ENCODE peak calls at places on chromosomes 5 and 9, in five cellular contexts. O is right lobe of liver; Y is left ventricle myocardium inferior; D is CD8-positive, alpha-beta memory T cell; X is prostate gland. T is an unnamed sample.
A peak's percentile ranks its signal among the peaks of the same experiment; 100 is the strongest.

GRCh38 chr9:117523531-117524153 is 108.8 kb upstream of the ASTN2 start:
- DNase-seq in O (no peak), Y (no peak), D (no peak), X (no peak), T (no peak)

GRCh38 chr5:180910735-180911134 is 11.8 kb downstream of the BTNL8 start:
- DNase-seq in O (no peak), Y (no peak), D (no peak), X (no peak), T (no peak)

GRCh38 chr9:129027685-129028191 is 393 bp downstream of the SH3GLB2 start:
- DNase-seq in O (no peak), Y (peak; percentile 31), D (no peak), X (no peak), T (no peak)

GRCh38 chr5:172837640-172838039 is 3.6 kb downstream of the ERGIC1 start:
- DNase-seq in O (peak; percentile 77), Y (no peak), D (peak; percentile 44), X (peak; percentile 95), T (no peak)

GRCh38 chr9:135851748-135852147 is 55.6 kb downstream of the CAMSAP1 start:
- DNase-seq in O (no peak), Y (no peak), D (no peak), X (no peak), T (no peak)

GRCh38 chr9:81031422-81032029 is 657.8 kb downstream of the TLE1 start:
- DNase-seq in O (no peak), Y (no peak), D (no peak), X (no peak), T (no peak)

GRCh38 chr9:34559616-34560546 is 29.6 kb downstream of the CNTFR start:
- DNase-seq in O (peak; percentile 10), Y (peak; percentile 48), D (no peak), X (no peak), T (no peak)

GRCh38 chr5:93427316-93427715 is 153.7 kb downstream of the NR2F1-AS1 start:
- DNase-seq in O (no peak), Y (no peak), D (no peak), X (no peak), T (no peak)

GRCh38 chr9:74499770-74500583 is 2.8 kb downstream of the RORB start:
- DNase-seq in O (no peak), Y (no peak), D (no peak), X (no peak), T (peak; percentile 23)

GRCh38 chr9:114894801-114895433 is 35.5 kb downstream of the TNFSF8 start:
- DNase-seq in O (no peak), Y (no peak), D (no peak), X (no peak), T (no peak)

GRCh38 chr9:127589955-127590370 is 22.1 kb upstream of the STXBP1 start:
- DNase-seq in O (peak; percentile 50), Y (no peak), D (no peak), X (peak; percentile 70), T (peak; percentile 56)

GRCh38 chr5:167699434-167699833 is 592.0 kb upstream of the WWC1 start:
- DNase-seq in O (no peak), Y (no peak), D (no peak), X (peak; percentile 10), T (no peak)

GRCh38 chr5:138482645-138483044 is 17.4 kb downstream of the EGR1 start:
- DNase-seq in O (no peak), Y (no peak), D (no peak), X (no peak), T (no peak)

GRCh38 chr9:107712390-107712789 is 222.8 kb upstream of the KLF4 start:
- DNase-seq in O (no peak), Y (no peak), D (no peak), X (no peak), T (no peak)

GRCh38 chr9:111601237-111602018 is 2.0 kb upstream of the PTGR1 start:
- DNase-seq in O (no peak), Y (no peak), D (no peak), X (no peak), T (no peak)

GRCh38 chr5:75281716-75282465 is 45.2 kb upstream of the ANKRD31 start:
- DNase-seq in O (no peak), Y (no peak), D (no peak), X (no peak), T (no peak)

GRCh38 chr5:173764321-173765029 is 123.7 kb upstream of the CPEB4 start:
- DNase-seq in O (peak; percentile 86), Y (peak; percentile 78), D (no peak), X (peak; percentile 46), T (peak; percentile 18)

GRCh38 chr5:169628891-169629290 is 8.2 kb upstream of the DOCK2 start:
- DNase-seq in O (no peak), Y (no peak), D (no peak), X (no peak), T (no peak)

GRCh38 chr5:6715758-6716633 is 2.8 kb downstream of the TENT4A start:
- DNase-seq in O (no peak), Y (no peak), D (no peak), X (no peak), T (no peak)

GRCh38 chr5:151157426-151158286 is at the start of gene ANXA6:
- DNase-seq in O (peak; percentile 91), Y (peak; percentile 91), D (peak; percentile 67), X (peak; percentile 84), T (peak; percentile 79)

GRCh38 chr5:149666212-149666852 is 63.8 kb upstream of the PPARGC1B start:
- DNase-seq in O (no peak), Y (no peak), D (no peak), X (no peak), T (no peak)

GRCh38 chr9:77000330-77000729 is 19.1 kb upstream of the FOXB2 start:
- DNase-seq in O (no peak), Y (no peak), D (no peak), X (no peak), T (no peak)

GRCh38 chr5:57166250-57166649 is 7.6 kb upstream of the GPBP1 start:
- DNase-seq in O (no peak), Y (no peak), D (no peak), X (no peak), T (no peak)

GRCh38 chr9:133997584-133997983 is 5.5 kb upstream of the VAV2 start:
- DNase-seq in O (no peak), Y (no peak), D (no peak), X (no peak), T (no peak)

GRCh38 chr5:54889826-54890225 is 95.6 kb downstream of the ESM1 start:
- DNase-seq in O (no peak), Y (no peak), D (no peak), X (no peak), T (no peak)

GRCh38 chr5:54148062-54148461 is 162.3 kb downstream of the ARL15 start:
- DNase-seq in O (no peak), Y (no peak), D (no peak), X (no peak), T (no peak)

GRCh38 chr5:103918668-103919367 is 356.2 kb upstream of the NUDT12 start:
- DNase-seq in O (no peak), Y (no peak), D (no peak), X (no peak), T (no peak)

GRCh38 chr5:149697001-149697400 is 33.1 kb upstream of the PPARGC1B start:
- DNase-seq in O (no peak), Y (no peak), D (no peak), X (no peak), T (no peak)

GRCh38 chr5:72467421-72467820 is 39.8 kb downstream of the ZNF366 start:
- DNase-seq in O (no peak), Y (no peak), D (no peak), X (no peak), T (no peak)

GRCh38 chr5:80216753-80217596 is 38.9 kb downstream of the SERINC5 start:
- DNase-seq in O (peak; percentile 83), Y (peak; percentile 73), D (no peak), X (peak; percentile 81), T (peak; percentile 50)

GRCh38 chr5:41925555-41925946 is 470 bp downstream of the FBXO4 start:
- DNase-seq in O (peak; percentile 37), Y (peak; percentile 29), D (peak; percentile 1), X (peak; percentile 29), T (peak; percentile 40)

GRCh38 chr9:108991479-108991878 is 21.8 kb downstream of the CTNNAL1 start:
- DNase-seq in O (no peak), Y (no peak), D (no peak), X (no peak), T (no peak)

DNA sequence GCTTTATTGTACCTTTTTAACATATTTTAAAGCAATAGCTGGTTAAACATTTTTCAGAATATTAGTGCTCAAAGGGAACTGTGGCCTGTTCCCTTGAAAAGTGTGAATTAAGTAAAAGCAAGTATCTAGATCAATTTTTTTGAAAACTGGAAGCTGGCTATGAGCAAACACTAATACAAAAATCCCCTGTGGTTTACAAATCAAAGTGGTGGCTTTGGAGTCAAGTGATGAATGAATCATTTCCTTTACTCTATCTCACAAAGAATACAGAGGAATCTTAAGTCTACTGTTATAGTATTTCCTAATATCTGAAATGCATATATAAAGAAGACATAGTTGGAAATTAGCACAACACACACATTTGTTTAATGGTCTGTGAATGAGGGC is 212.4 kb upstream of the C9orf72 start:
- DNase-seq in O (no peak), Y (no peak), D (no peak), X (no peak), T (no peak)
- H3K27ac ChIP-seq in O (no peak overlapping the region), Y (no peak overlapping the region), D (no peak overlapping the region), X (no peak overlapping the region), T (no peak overlapping the region)

GRCh38 chr5:171830686-171831085 is 45.1 kb downstream of the SMIM23 start:
- DNase-seq in O (no peak), Y (no peak), D (no peak), X (no peak), T (no peak)
- H3K27ac ChIP-seq in O (no peak overlapping the region), Y (no peak overlapping the region), D (no peak overlapping the region), X (no peak overlapping the region), T (no peak overlapping the region)

GRCh38 chr5:88140863-88141694 is 127.6 kb downstream of the TMEM161B start:
- DNase-seq in O (peak; percentile 96), Y (peak; percentile 95), D (peak; percentile 79), X (peak; percentile 95), T (peak; percentile 99)
- H3K27ac ChIP-seq in O (peak overlapping the region; percentile 32), Y (peak overlapping the region; percentile 56), D (no peak overlapping the region), X (peak overlapping the region; percentile 48), T (peak overlapping the region; percentile 99)

GRCh38 chr5:16740046-16740445 is 123.2 kb upstream of the RETREG1 start:
- DNase-seq in O (no peak), Y (no peak), D (no peak), X (no peak), T (no peak)

GRCh38 chr5:16737173-16737572 is 120.4 kb upstream of the RETREG1 start:
- DNase-seq in O (no peak), Y (no peak), D (no peak), X (no peak), T (no peak)

GRCh38 chr5:16735092-16735970 is 118.5 kb upstream of the RETREG1 start:
- DNase-seq in O (no peak), Y (no peak), D (no peak), X (no peak), T (no peak)

GRCh38 chr5:16736158-16736994 is 119.6 kb upstream of the RETREG1 start:
- DNase-seq in O (no peak), Y (no peak), D (no peak), X (peak; percentile 82), T (peak; percentile 34)

GRCh38 chr5:16737620-16738364 is 121.0 kb upstream of the RETREG1 start:
- DNase-seq in O (no peak), Y (no peak), D (no peak), X (no peak), T (no peak)
- H3K27ac ChIP-seq in O (no peak overlapping the region), Y (no peak overlapping the region), D (no peak overlapping the region), X (no peak overlapping the region), T (peak overlapping the region; percentile 24)